ENCODE peak calls at places on chromosomes 16 and 17, in seven cellular contexts. One of them, this sample, is unnamed.
A peak's percentile ranks its signal among the peaks of the same experiment; 100 is the strongest.

GRCh38 chr16:55046513-55046912 is 115.8 kb downstream of the IRX5 start:
- DNase-seq in endothelial cell: no peak
- DNase-seq in NCI-H69: no peak
- DNase-seq in astrocyte of the spinal cord: no peak
- DNase-seq in stimulated activated naive CD4-positive, alpha-beta T cell: no peak
- DNase-seq in left ventricle myocardium inferior: no peak
- DNase-seq in anterior cingulate cortex: no peak
- DNase-seq in this sample: no peak

GRCh38 chr16:12062343-12063003 is 85.9 kb downstream of the SNX29 start:
- DNase-seq in endothelial cell: no peak
- DNase-seq in NCI-H69: no peak
- DNase-seq in astrocyte of the spinal cord: peak; percentile 56
- DNase-seq in stimulated activated naive CD4-positive, alpha-beta T cell: no peak
- DNase-seq in left ventricle myocardium inferior: peak; percentile 75
- DNase-seq in anterior cingulate cortex: no peak
- DNase-seq in this sample: peak; percentile 25

GRCh38 chr17:917391-917811 is 62.2 kb downstream of the NXN start:
- DNase-seq in endothelial cell: no peak
- DNase-seq in NCI-H69: no peak
- DNase-seq in astrocyte of the spinal cord: no peak
- DNase-seq in stimulated activated naive CD4-positive, alpha-beta T cell: no peak
- DNase-seq in left ventricle myocardium inferior: no peak
- DNase-seq in anterior cingulate cortex: no peak
- DNase-seq in this sample: no peak

GRCh38 chr17:4204676-4205075 is 59.1 kb downstream of the ANKFY1 start:
- DNase-seq in endothelial cell: no peak
- DNase-seq in NCI-H69: no peak
- DNase-seq in astrocyte of the spinal cord: peak; percentile 93
- DNase-seq in stimulated activated naive CD4-positive, alpha-beta T cell: no peak
- DNase-seq in left ventricle myocardium inferior: no peak
- DNase-seq in anterior cingulate cortex: no peak
- DNase-seq in this sample: no peak

GRCh38 chr16:6967796-6968195 is 364.8 kb upstream of the RBFOX1 start:
- DNase-seq in endothelial cell: no peak
- DNase-seq in NCI-H69: no peak
- DNase-seq in astrocyte of the spinal cord: no peak
- DNase-seq in stimulated activated naive CD4-positive, alpha-beta T cell: no peak
- DNase-seq in left ventricle myocardium inferior: no peak
- DNase-seq in anterior cingulate cortex: no peak
- DNase-seq in this sample: no peak

GRCh38 chr16:51181495-51181795 is 30.4 kb upstream of the SALL1 start:
- DNase-seq in endothelial cell: no peak
- DNase-seq in NCI-H69: no peak
- DNase-seq in astrocyte of the spinal cord: no peak
- DNase-seq in stimulated activated naive CD4-positive, alpha-beta T cell: no peak
- DNase-seq in left ventricle myocardium inferior: no peak
- DNase-seq in anterior cingulate cortex: no peak
- DNase-seq in this sample: no peak

GRCh38 chr16:54266363-54266955 is 20.1 kb downstream of the IRX3 start:
- DNase-seq in endothelial cell: no peak
- DNase-seq in NCI-H69: no peak
- DNase-seq in astrocyte of the spinal cord: no peak
- DNase-seq in stimulated activated naive CD4-positive, alpha-beta T cell: no peak
- DNase-seq in left ventricle myocardium inferior: no peak
- DNase-seq in anterior cingulate cortex: no peak
- DNase-seq in this sample: no peak

GRCh38 chr16:83433201-83433600 is 374.6 kb upstream of the HSBP1 start:
- DNase-seq in endothelial cell: no peak
- DNase-seq in NCI-H69: no peak
- DNase-seq in astrocyte of the spinal cord: peak; percentile 34
- DNase-seq in stimulated activated naive CD4-positive, alpha-beta T cell: no peak
- DNase-seq in left ventricle myocardium inferior: no peak
- DNase-seq in anterior cingulate cortex: no peak
- DNase-seq in this sample: no peak

GRCh38 chr17:17363638-17364337 is 60.6 kb downstream of the NT5M start:
- DNase-seq in endothelial cell: no peak
- DNase-seq in NCI-H69: peak; percentile 52
- DNase-seq in astrocyte of the spinal cord: no peak
- DNase-seq in stimulated activated naive CD4-positive, alpha-beta T cell: no peak
- DNase-seq in left ventricle myocardium inferior: no peak
- DNase-seq in anterior cingulate cortex: no peak
- DNase-seq in this sample: no peak

GRCh38 chr16:19294156-19294649 is 8.7 kb downstream of the CLEC19A start:
- DNase-seq in endothelial cell: peak; percentile 8
- DNase-seq in NCI-H69: peak; percentile 31
- DNase-seq in astrocyte of the spinal cord: no peak
- DNase-seq in stimulated activated naive CD4-positive, alpha-beta T cell: no peak
- DNase-seq in left ventricle myocardium inferior: peak; percentile 46
- DNase-seq in anterior cingulate cortex: no peak
- DNase-seq in this sample: no peak

GRCh38 chr17:50280801-50281441 is 6.7 kb downstream of the TMEM92 start:
- DNase-seq in endothelial cell: no peak
- DNase-seq in NCI-H69: no peak
- DNase-seq in astrocyte of the spinal cord: no peak
- DNase-seq in stimulated activated naive CD4-positive, alpha-beta T cell: no peak
- DNase-seq in left ventricle myocardium inferior: no peak
- DNase-seq in anterior cingulate cortex: no peak
- DNase-seq in this sample: no peak

GRCh38 chr17:2965621-2966275 is 97.7 kb downstream of the OR1D5 start:
- DNase-seq in endothelial cell: no peak
- DNase-seq in NCI-H69: no peak
- DNase-seq in astrocyte of the spinal cord: peak; percentile 54
- DNase-seq in stimulated activated naive CD4-positive, alpha-beta T cell: no peak
- DNase-seq in left ventricle myocardium inferior: no peak
- DNase-seq in anterior cingulate cortex: no peak
- DNase-seq in this sample: no peak

GRCh38 chr17:82443465-82444283 is 6.9 kb downstream of the CYBC1 start:
- DNase-seq in endothelial cell: no peak
- DNase-seq in NCI-H69: no peak
- DNase-seq in astrocyte of the spinal cord: no peak
- DNase-seq in stimulated activated naive CD4-positive, alpha-beta T cell: no peak
- DNase-seq in left ventricle myocardium inferior: no peak
- DNase-seq in anterior cingulate cortex: no peak
- DNase-seq in this sample: no peak

GRCh38 chr17:49567871-49568694 is 7.6 kb upstream of the NXPH3 start:
- DNase-seq in endothelial cell: peak; percentile 95
- DNase-seq in NCI-H69: peak; percentile 88
- DNase-seq in astrocyte of the spinal cord: peak; percentile 73
- DNase-seq in stimulated activated naive CD4-positive, alpha-beta T cell: peak; percentile 64
- DNase-seq in left ventricle myocardium inferior: peak; percentile 90
- DNase-seq in anterior cingulate cortex: peak; percentile 62
- DNase-seq in this sample: peak; percentile 81

This sample was measured in NCI-H460.